ENCODE peak calls at places on chromosomes 6 and 20, in seven cellular contexts. One of them, this sample, is unnamed.

GRCh38 chr6:24009319-24009718 is 116.7 kb upstream of the NRSN1 start:
- DNase-seq in neuronal stem cell: peak
- DNase-seq in H1: no peak
- DNase-seq in mesendoderm: peak
- DNase-seq in IMR-90: no peak
- DNase-seq in trophoblast cell: no peak
- DNase-seq in H9: no peak
- DNase-seq in this sample: no peak

GRCh38 chr20:46062621-46063020 is 27.1 kb downstream of the NCOA5 start:
- DNase-seq in neuronal stem cell: no peak
- DNase-seq in H1: no peak
- DNase-seq in mesendoderm: no peak
- DNase-seq in IMR-90: no peak
- DNase-seq in trophoblast cell: no peak
- DNase-seq in H9: no peak
- DNase-seq in this sample: no peak

GRCh38 chr20:41560971-41561370 is 57.2 kb downstream of the CHD6 start:
- DNase-seq in neuronal stem cell: no peak
- DNase-seq in H1: no peak
- DNase-seq in mesendoderm: no peak
- DNase-seq in IMR-90: no peak
- DNase-seq in trophoblast cell: no peak
- DNase-seq in H9: no peak
- DNase-seq in this sample: no peak

GRCh38 chr6:102023977-102024657 is 630.6 kb downstream of the GRIK2 start:
- DNase-seq in neuronal stem cell: no peak
- DNase-seq in H1: no peak
- DNase-seq in mesendoderm: no peak
- DNase-seq in IMR-90: no peak
- DNase-seq in trophoblast cell: no peak
- DNase-seq in H9: no peak
- DNase-seq in this sample: no peak

GRCh38 chr6:37244430-37245310 is 12.9 kb upstream of the TBC1D22B start:
- DNase-seq in neuronal stem cell: no peak
- DNase-seq in H1: no peak
- DNase-seq in mesendoderm: no peak
- DNase-seq in IMR-90: peak
- DNase-seq in trophoblast cell: no peak
- DNase-seq in H9: no peak
- DNase-seq in this sample: peak

GRCh38 chr6:40532349-40533028 is 54.7 kb downstream of the LRFN2 start:
- DNase-seq in neuronal stem cell: no peak
- DNase-seq in H1: no peak
- DNase-seq in mesendoderm: no peak
- DNase-seq in IMR-90: no peak
- DNase-seq in trophoblast cell: no peak
- DNase-seq in H9: no peak
- DNase-seq in this sample: no peak

GRCh38 chr6:30690403-30691207 is at the start of gene NRM:
- DNase-seq in neuronal stem cell: peak
- DNase-seq in H1: no peak
- DNase-seq in mesendoderm: peak
- DNase-seq in IMR-90: peak
- DNase-seq in trophoblast cell: peak
- DNase-seq in H9: peak
- DNase-seq in this sample: peak

GRCh38 chr20:38168791-38169589 is 3.9 kb upstream of the TGM2 start:
- DNase-seq in neuronal stem cell: no peak
- DNase-seq in H1: no peak
- DNase-seq in mesendoderm: no peak
- DNase-seq in IMR-90: no peak
- DNase-seq in trophoblast cell: peak
- DNase-seq in H9: no peak
- DNase-seq in this sample: peak

GRCh38 chr20:45969712-45970634 is 2.0 kb downstream of the ZNF335 start:
- DNase-seq in neuronal stem cell: peak
- DNase-seq in H1: no peak
- DNase-seq in mesendoderm: peak
- DNase-seq in IMR-90: peak
- DNase-seq in trophoblast cell: no peak
- DNase-seq in H9: peak
- DNase-seq in this sample: peak

GRCh38 chr20:17885544-17885943 is 83.0 kb downstream of the SNX5 start:
- DNase-seq in neuronal stem cell: no peak
- DNase-seq in H1: no peak
- DNase-seq in mesendoderm: no peak
- DNase-seq in IMR-90: no peak
- DNase-seq in trophoblast cell: no peak
- DNase-seq in H9: no peak
- DNase-seq in this sample: peak

GRCh38 chr20:22303523-22303922 is 280.8 kb downstream of the FOXA2 start:
- DNase-seq in neuronal stem cell: no peak
- DNase-seq in H1: no peak
- DNase-seq in mesendoderm: peak
- DNase-seq in IMR-90: no peak
- DNase-seq in trophoblast cell: no peak
- DNase-seq in H9: no peak
- DNase-seq in this sample: no peak

GRCh38 chr6:74289881-74290280 is 593.9 kb downstream of the CD109 start:
- DNase-seq in neuronal stem cell: no peak
- DNase-seq in H1: no peak
- DNase-seq in mesendoderm: no peak
- DNase-seq in IMR-90: peak
- DNase-seq in trophoblast cell: no peak
- DNase-seq in H9: no peak
- DNase-seq in this sample: peak

GRCh38 chr6:113416166-113416565 is 441.0 kb upstream of the MARCKS start:
- DNase-seq in neuronal stem cell: no peak
- DNase-seq in H1: no peak
- DNase-seq in mesendoderm: no peak
- DNase-seq in IMR-90: peak
- DNase-seq in trophoblast cell: no peak
- DNase-seq in H9: no peak
- DNase-seq in this sample: no peak

GRCh38 chr20:58889334-58890072 is 37.0 kb downstream of the GNAS start:
- DNase-seq in neuronal stem cell: no peak
- DNase-seq in H1: no peak
- DNase-seq in mesendoderm: no peak
- DNase-seq in IMR-90: no peak
- DNase-seq in trophoblast cell: no peak
- DNase-seq in H9: no peak
- DNase-seq in this sample: no peak

GRCh38 chr6:88166901-88167624 is 916 bp upstream of the CNR1 start:
- DNase-seq in neuronal stem cell: peak
- DNase-seq in H1: no peak
- DNase-seq in mesendoderm: peak
- DNase-seq in IMR-90: no peak
- DNase-seq in trophoblast cell: no peak
- DNase-seq in H9: peak
- DNase-seq in this sample: no peak

GRCh38 chr6:81241126-81241525 is 511.4 kb downstream of the TENT5A start:
- DNase-seq in neuronal stem cell: no peak
- DNase-seq in H1: no peak
- DNase-seq in mesendoderm: no peak
- DNase-seq in IMR-90: peak
- DNase-seq in trophoblast cell: no peak
- DNase-seq in H9: no peak
- DNase-seq in this sample: peak

GRCh38 chr6:81241717-81242116 is 510.8 kb downstream of the TENT5A start:
- DNase-seq in neuronal stem cell: no peak
- DNase-seq in H1: no peak
- DNase-seq in mesendoderm: peak
- DNase-seq in IMR-90: peak
- DNase-seq in trophoblast cell: no peak
- DNase-seq in H9: no peak
- DNase-seq in this sample: peak

GRCh38 chr6:81242634-81243033 is 509.8 kb downstream of the TENT5A start:
- DNase-seq in neuronal stem cell: no peak
- DNase-seq in H1: no peak
- DNase-seq in mesendoderm: no peak
- DNase-seq in IMR-90: no peak
- DNase-seq in trophoblast cell: no peak
- DNase-seq in H9: no peak
- DNase-seq in this sample: no peak

DNA sequence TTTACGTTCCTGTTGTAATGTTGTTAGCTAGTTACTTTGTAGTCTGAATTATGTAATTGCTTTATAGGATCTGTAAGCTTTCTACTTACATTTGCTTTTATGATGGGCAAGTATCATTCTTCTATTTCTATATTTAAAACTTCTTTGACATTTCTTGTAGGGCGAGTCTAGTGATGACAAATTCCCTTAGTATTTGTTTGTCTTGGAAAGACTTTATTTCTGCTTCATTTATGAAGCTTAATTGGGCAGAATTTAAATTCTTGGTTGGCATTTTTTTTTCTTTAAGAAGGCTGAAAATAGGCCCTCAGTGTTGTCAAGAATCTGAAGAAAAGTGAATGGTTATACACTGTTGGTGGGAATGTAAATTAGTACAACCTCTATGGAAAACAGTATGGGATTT is 506.3 kb downstream of the TENT5A start:
- DNase-seq in neuronal stem cell: no peak
- DNase-seq in H1: no peak
- DNase-seq in mesendoderm: no peak
- DNase-seq in IMR-90: no peak
- DNase-seq in trophoblast cell: no peak
- DNase-seq in H9: no peak
- DNase-seq in this sample: no peak
- H3K18ac ChIP-seq in neuronal stem cell: no peak
- H3K18ac ChIP-seq in H1: no peak
- H3K18ac ChIP-seq in mesendoderm: no peak
- H3K18ac ChIP-seq in IMR-90: no peak
- H3K18ac ChIP-seq in trophoblast cell: no peak
- H3K18ac ChIP-seq in H9: no peak
- H3K18ac ChIP-seq in this sample: no peak

GRCh38 chr20:63829598-63829942 is 1.5 kb downstream of the ZBTB46 start:
- DNase-seq in neuronal stem cell: no peak
- DNase-seq in H1: no peak
- DNase-seq in mesendoderm: no peak
- DNase-seq in IMR-90: no peak
- DNase-seq in trophoblast cell: no peak
- DNase-seq in H9: no peak
- DNase-seq in this sample: no peak

GRCh38 chr20:63830821-63831593 is at the start of gene ZBTB46:
- DNase-seq in neuronal stem cell: no peak
- DNase-seq in H1: no peak
- DNase-seq in mesendoderm: peak
- DNase-seq in IMR-90: peak
- DNase-seq in trophoblast cell: no peak
- DNase-seq in H9: no peak
- DNase-seq in this sample: peak

GRCh38 chr20:63829943-63830820 is 882 bp downstream of the ZBTB46 start:
- DNase-seq in neuronal stem cell: no peak
- DNase-seq in H1: no peak
- DNase-seq in mesendoderm: peak
- DNase-seq in IMR-90: peak
- DNase-seq in trophoblast cell: no peak
- DNase-seq in H9: no peak
- DNase-seq in this sample: peak

GRCh38 chr20:63833776-63834544 is 2.9 kb upstream of the ZBTB46 start:
- DNase-seq in neuronal stem cell: no peak
- DNase-seq in H1: no peak
- DNase-seq in mesendoderm: no peak
- DNase-seq in IMR-90: peak
- DNase-seq in trophoblast cell: no peak
- DNase-seq in H9: peak
- DNase-seq in this sample: peak

DNA sequence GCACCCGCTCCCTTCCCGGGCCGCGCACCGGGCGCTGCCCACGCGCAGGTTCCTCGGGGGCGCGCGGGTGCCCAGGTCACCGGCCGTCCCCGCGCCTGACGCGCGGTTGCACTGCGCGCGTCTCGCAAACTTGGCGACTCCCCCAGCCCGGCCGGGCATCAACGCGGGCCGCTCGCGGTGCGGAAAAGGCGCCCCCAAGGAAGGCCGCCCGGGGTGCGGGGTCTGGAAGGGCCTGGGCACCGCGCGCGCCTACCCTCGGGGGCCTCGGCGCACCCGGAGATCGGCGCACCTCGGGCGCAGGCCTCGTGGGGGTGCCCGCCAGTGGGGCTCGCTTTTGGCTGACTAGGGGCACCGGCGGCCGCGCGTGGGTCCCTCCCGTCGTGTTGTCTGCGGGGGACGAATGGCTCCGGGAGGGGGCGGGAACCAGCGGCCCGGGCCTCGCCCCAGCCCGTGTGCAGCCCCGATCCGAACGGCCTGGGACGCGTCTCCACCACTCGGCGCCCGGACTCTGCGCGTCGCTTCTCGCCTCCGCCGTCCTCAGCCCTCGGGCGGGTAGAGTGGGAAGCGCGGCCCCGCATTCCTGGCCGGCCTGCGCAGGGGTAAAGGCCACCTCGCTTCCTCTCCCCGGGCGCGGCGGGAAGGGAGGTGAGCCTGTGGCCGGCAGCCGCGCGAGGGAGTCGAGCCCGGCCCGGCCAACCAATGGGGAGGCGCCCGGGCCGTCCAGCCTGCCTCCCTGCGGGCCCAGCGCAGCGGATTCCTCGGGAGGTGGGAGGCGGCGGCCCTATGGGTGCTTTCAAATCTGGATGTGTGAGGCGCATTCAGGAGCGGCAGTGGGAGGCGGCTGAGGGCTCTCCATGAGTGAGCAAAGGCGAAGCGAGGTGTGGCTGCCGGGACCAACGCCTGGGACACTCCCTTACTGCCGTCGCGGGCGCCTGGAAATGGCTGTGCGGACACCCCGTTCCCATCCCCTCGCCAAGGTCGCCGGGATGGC is 927 bp upstream of the ZBTB46 start:
- DNase-seq in neuronal stem cell: no peak
- DNase-seq in H1: no peak
- DNase-seq in mesendoderm: peak
- DNase-seq in IMR-90: no peak
- DNase-seq in trophoblast cell: no peak
- DNase-seq in H9: peak
- DNase-seq in this sample: peak
- H3K18ac ChIP-seq in neuronal stem cell: peak
- H3K18ac ChIP-seq in H1: peak
- H3K18ac ChIP-seq in mesendoderm: peak
- H3K18ac ChIP-seq in IMR-90: no peak
- H3K18ac ChIP-seq in trophoblast cell: peak
- H3K18ac ChIP-seq in H9: no peak
- H3K18ac ChIP-seq in this sample: peak

GRCh38 chr20:56606174-56606945 is 22.7 kb upstream of the TFAP2C start:
- DNase-seq in neuronal stem cell: no peak
- DNase-seq in H1: no peak
- DNase-seq in mesendoderm: no peak
- DNase-seq in IMR-90: no peak
- DNase-seq in trophoblast cell: peak
- DNase-seq in H9: no peak
- DNase-seq in this sample: no peak
- H3K18ac ChIP-seq in neuronal stem cell: no peak
- H3K18ac ChIP-seq in H1: no peak
- H3K18ac ChIP-seq in mesendoderm: no peak
- H3K18ac ChIP-seq in IMR-90: no peak
- H3K18ac ChIP-seq in trophoblast cell: no peak
- H3K18ac ChIP-seq in H9: no peak
- H3K18ac ChIP-seq in this sample: no peak

DNA sequence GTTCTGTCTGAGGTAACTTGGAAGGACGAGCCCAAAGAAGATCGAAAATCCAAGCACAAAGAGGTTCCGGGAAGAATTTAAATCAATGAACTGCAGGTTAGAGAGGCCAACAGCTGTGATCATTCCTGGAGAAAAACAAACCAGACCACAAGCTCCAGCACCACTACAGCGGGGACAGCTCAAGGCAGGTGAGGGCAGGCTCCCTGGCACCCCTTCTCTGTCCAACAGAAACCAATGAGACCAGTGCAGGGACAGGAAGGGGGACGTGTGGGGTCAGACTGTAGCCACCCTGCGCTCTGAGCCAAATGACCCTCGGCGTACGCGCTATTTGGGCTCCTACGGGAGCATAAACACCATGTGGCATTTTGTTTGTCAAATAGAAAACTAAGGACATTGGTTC is 139.3 kb downstream of the SLC23A2 start:
- DNase-seq in neuronal stem cell: no peak
- DNase-seq in H1: no peak
- DNase-seq in mesendoderm: no peak
- DNase-seq in IMR-90: no peak
- DNase-seq in trophoblast cell: no peak
- DNase-seq in H9: no peak
- DNase-seq in this sample: no peak
- H3K18ac ChIP-seq in neuronal stem cell: no peak
- H3K18ac ChIP-seq in H1: no peak
- H3K18ac ChIP-seq in mesendoderm: no peak
- H3K18ac ChIP-seq in IMR-90: no peak
- H3K18ac ChIP-seq in trophoblast cell: no peak
- H3K18ac ChIP-seq in H9: no peak
- H3K18ac ChIP-seq in this sample: no peak